ENCODE peak calls at places on chromosome 13, in eight cellular contexts. V is activated naive CD4-positive, alpha-beta T cell; W is right lobe of liver; O is fibroblast of the conjunctiva; B is ELR; A is NCI-H187; H is activated T-helper 2 cell treated with anti-CD3 and anti-CD28 coated beads, Interferon-gamma antibody, Interleukin-2, Interleukin-4, amounts not matched to agents 10 μg/mL and 5 μg/mL and 100 μg/mL, durations not matched to agents 14 hours and 24 hours and 36 hours; Q is DMS153. E is an unnamed sample.

GRCh38 chr13:102911336-102911735 is 65.5 kb downstream of the ERCC5 start:
- DNase-seq in Q (no peak), H (no peak), A (no peak), W (no peak), O (no peak), B (no peak), V (no peak), E (no peak)

GRCh38 chr13:41413907-41414306 is 43.4 kb upstream of the RGCC start:
- DNase-seq in W (no peak), V (no peak), B (no peak), O (no peak), A (no peak), H (no peak), Q (no peak), E (no peak)

GRCh38 chr13:23579886-23580706 is 9.9 kb downstream of the TNFRSF19 start:
- DNase-seq in O (no peak), V (no peak), W (no peak), A (no peak), B (peak), Q (no peak), H (no peak), E (no peak)

GRCh38 chr13:74134777-74135305 is 637 bp upstream of the KLF12 start:
- DNase-seq in B (peak), V (peak), Q (peak), O (no peak), W (peak), H (peak), A (no peak), E (no peak)

GRCh38 chr13:97911311-97912138 is 42.0 kb upstream of the IPO5 start:
- DNase-seq in Q (no peak), H (no peak), W (no peak), O (no peak), V (no peak), B (peak), A (peak), E (peak)

GRCh38 chr13:20274466-20274865 is 42.3 kb upstream of the GJB6 start:
- DNase-seq in O (no peak), B (no peak), V (no peak), Q (no peak), W (no peak), A (no peak), H (no peak), E (no peak)

GRCh38 chr13:51643882-51644281 is 59.6 kb downstream of the WDFY2 start:
- DNase-seq in O (peak), V (no peak), W (no peak), H (no peak), B (peak), Q (no peak), A (no peak), E (peak)

GRCh38 chr13:26019881-26020535 is 31.8 kb downstream of the SHISA2 start:
- DNase-seq in O (no peak), B (peak), H (no peak), V (no peak), Q (no peak), W (no peak), A (no peak), E (no peak)

GRCh38 chr13:63287926-63288325 is 1872.3 kb upstream of the PCDH20 start:
- DNase-seq in W (no peak), O (no peak), V (no peak), B (peak), A (no peak), H (no peak), Q (no peak), E (no peak)

GRCh38 chr13:50826035-50826434 is 17.5 kb downstream of the DLEU7 start:
- DNase-seq in A (no peak), H (no peak), V (no peak), Q (no peak), O (no peak), W (no peak), B (no peak), E (no peak)

E was measured in RKO.